ENCODE peak calls at places on chromosome 21, in five cellular contexts. Z is Calu3, C is glutamatergic neuron, D is GM10248, F is HFF-Myc. P is an unnamed sample.

GRCh38 chr21:16605588-16605987 is 875.8 kb downstream of the USP25 start:
- DNase-seq in F (no peak), C (no peak), D (no peak), Z (no peak), P (no peak)

GRCh38 chr21:41766883-41767605 is at the start of gene RIPK4:
- DNase-seq in D (peak; percentile 71), F (no peak), C (peak; percentile 78), Z (peak; percentile 83), P (no peak)

GRCh38 chr21:21076051-21076450 is 77.8 kb downstream of the NCAM2 start:
- DNase-seq in D (no peak), F (no peak), C (no peak), Z (no peak), P (no peak)

GRCh38 chr21:42527489-42528158 is 14.0 kb downstream of the SLC37A1 start:
- DNase-seq in D (peak; percentile 54), C (no peak), F (no peak), Z (no peak), P (no peak)

GRCh38 chr21:45581322-45581712 is 39.1 kb upstream of the SLC19A1 start:
- DNase-seq in D (no peak), C (no peak), Z (no peak), F (no peak), P (peak; percentile 68)

GRCh38 chr21:34865922-34866271 is 183.2 kb downstream of the RUNX1 start:
- DNase-seq in F (no peak), Z (no peak), D (peak; percentile 74), C (no peak), P (no peak)

GRCh38 chr21:38439336-38439900 is 58.9 kb downstream of the ERG start:
- DNase-seq in D (no peak), C (no peak), F (no peak), Z (no peak), P (no peak)

GRCh38 chr21:32572574-32573420 is 12.5 kb downstream of the TCP10L start:
- DNase-seq in F (no peak), Z (peak; percentile 70), C (no peak), D (no peak), P (no peak)

GRCh38 chr21:35189077-35189863 is 140.2 kb upstream of the RUNX1 start:
- DNase-seq in C (no peak), Z (no peak), F (peak; percentile 67), D (peak; percentile 65), P (no peak)

DNA sequence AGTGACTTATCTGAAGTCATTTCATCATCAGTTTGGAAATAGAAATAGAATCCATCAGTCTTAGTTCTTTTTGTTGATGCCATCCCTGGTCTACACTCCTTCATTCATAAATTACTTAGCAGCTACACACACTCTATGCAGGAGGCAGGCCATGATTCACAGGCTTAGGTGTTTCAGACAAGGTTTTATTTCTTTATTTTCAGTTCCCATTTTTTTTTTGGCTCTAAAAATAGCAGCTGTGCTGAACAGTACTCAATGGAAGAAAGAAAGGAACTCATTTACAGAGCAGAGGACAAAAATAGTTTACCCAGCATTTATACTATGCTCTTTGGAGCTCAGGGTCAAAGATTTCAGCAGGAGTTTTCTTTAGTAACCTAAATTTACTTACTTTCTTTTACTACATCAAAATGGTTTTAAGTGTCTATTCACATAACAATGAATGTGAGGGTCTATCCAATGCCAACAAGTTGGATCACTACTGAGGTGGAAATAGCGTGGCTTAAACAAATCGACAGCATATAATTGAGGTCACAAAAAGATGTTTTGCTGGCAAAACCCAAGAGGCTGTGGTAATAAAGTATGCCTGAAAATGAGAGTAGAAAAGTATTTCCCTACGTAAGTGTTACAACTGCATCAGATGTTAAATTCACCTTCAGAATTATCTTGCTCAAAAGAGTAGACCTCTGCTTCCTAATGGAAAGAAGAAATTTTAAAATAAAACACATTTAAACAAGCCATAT is 7.7 kb downstream of the KRTAP19-8 start:
- DNase-seq in Z (no peak), C (no peak), D (peak; percentile 20), F (no peak), P (no peak)
- TF ChIP-seq CTCF in Z (no peak), C (no peak), D (no peak), F (no peak), P (no peak)

GRCh38 chr21:33663241-33663640 is 20.9 kb downstream of the ITSN1 start:
- DNase-seq in C (no peak), F (no peak), D (no peak), Z (no peak), P (no peak)
- TF ChIP-seq CTCF in C (no peak), F (no peak), D (no peak), Z (no peak), P (no peak)

GRCh38 chr21:36705679-36706481 is 7.0 kb downstream of the SIM2 start:
- DNase-seq in F (no peak), Z (no peak), C (peak; percentile 35), D (no peak), P (peak; percentile 70)

GRCh38 chr21:36708512-36709029 is 9.7 kb downstream of the SIM2 start:
- DNase-seq in C (no peak), D (no peak), F (no peak), Z (no peak), P (no peak)

GRCh38 chr21:36706482-36706852 is 7.6 kb downstream of the SIM2 start:
- DNase-seq in C (no peak), Z (no peak), D (no peak), F (no peak), P (peak; percentile 66)

GRCh38 chr21:36707763-36708511 is 9.0 kb downstream of the SIM2 start:
- DNase-seq in C (peak; percentile 32), F (no peak), Z (no peak), D (no peak), P (peak; percentile 82)

GRCh38 chr21:36706951-36707762 is 8.2 kb downstream of the SIM2 start:
- DNase-seq in Z (no peak), D (no peak), C (peak; percentile 62), F (no peak), P (peak; percentile 73)
- TF ChIP-seq CTCF in Z (no peak), D (no peak), C (no peak), F (no peak), P (peak; percentile 38)

DNA sequence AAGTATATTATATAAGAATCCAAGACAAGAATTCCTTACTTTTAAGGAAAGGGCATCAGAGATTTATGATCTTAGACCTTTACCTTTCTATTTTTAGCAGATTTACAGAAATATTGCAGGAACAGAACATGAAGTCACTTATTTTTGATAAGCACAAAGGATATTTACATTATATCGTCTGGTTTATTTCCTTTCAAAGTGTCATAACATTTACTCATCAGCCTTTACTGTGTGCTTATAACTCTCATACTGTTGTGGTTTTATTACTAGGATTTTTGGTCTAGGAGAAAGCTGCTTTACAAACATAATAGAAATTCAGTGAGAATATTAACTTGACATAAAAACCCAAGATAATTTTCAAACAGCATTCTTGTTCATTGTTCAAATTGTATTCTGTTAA is 47.6 kb downstream of the APP start:
- DNase-seq in F (no peak), C (no peak), Z (no peak), D (no peak), P (no peak)
- TF ChIP-seq CTCF in F (no peak), C (no peak), Z (no peak), D (no peak), P (no peak)

GRCh38 chr21:44298301-44298700 is 1.6 kb upstream of the PFKL start:
- DNase-seq in Z (no peak), C (no peak), D (no peak), F (no peak), P (no peak)
- TF ChIP-seq CTCF in Z (no peak), C (no peak), D (peak; percentile 27), F (peak; percentile 3), P (no peak)

GRCh38 chr21:29376556-29376955 is 77.8 kb downstream of the BACH1 start:
- DNase-seq in D (peak; percentile 58), Z (peak; percentile 32), C (peak; percentile 40), F (peak; percentile 6), P (no peak)
- TF ChIP-seq CTCF in D (peak; percentile 54), Z (peak; percentile 36), C (peak; percentile 14), F (peak; percentile 55), P (peak; percentile 35)